ENCODE peak calls at places on chromosome 12, in eight cellular contexts. J is NCI-H1092; V is nephron progenitor cell; B is AML-193; C is GM23338; P is thoracic aorta; O is activated T-cell treated with anti-CD3 and anti-CD28 coated beads, Interleukin-2, amount 50 U/mL, for 4 hours; N is lower lobe of right lung. X is an unnamed sample.
A peak's percentile ranks its signal among the peaks of the same experiment; 100 is the strongest.

GRCh38 chr12:53118771-53119300 is 15.6 kb downstream of the SOAT2 start:
- DNase-seq in N (no peak), B (no peak), P (no peak), O (no peak), J (no peak), C (no peak), V (no peak), X (no peak)

GRCh38 chr12:98644433-98644711 is 216 bp downstream of the IKBIP start:
- DNase-seq in O (no peak), P (no peak), N (no peak), V (no peak), J (no peak), C (no peak), B (no peak), X (peak; percentile 79)

GRCh38 chr12:116558280-116559079 is 701 bp upstream of the MAP1LC3B2 start:
- DNase-seq in J (no peak), O (no peak), V (no peak), C (no peak), P (no peak), N (no peak), B (no peak), X (no peak)

GRCh38 chr12:29762637-29763300 is 21.0 kb downstream of the TMTC1 start:
- DNase-seq in O (no peak), J (no peak), B (no peak), N (no peak), C (no peak), P (no peak), V (no peak), X (no peak)

GRCh38 chr12:124326104-124326503 is 31.2 kb downstream of the RFLNA start:
- DNase-seq in C (peak; percentile 53), N (no peak), V (no peak), J (no peak), O (no peak), P (no peak), B (no peak), X (no peak)

GRCh38 chr12:109544955-109545531 is 28.3 kb downstream of the MMAB start:
- DNase-seq in O (no peak), V (no peak), P (no peak), C (no peak), J (no peak), B (no peak), N (no peak), X (no peak)

GRCh38 chr12:98465950-98466349 is 49.4 kb upstream of the TMPO start:
- DNase-seq in N (no peak), P (no peak), O (no peak), V (no peak), J (no peak), B (no peak), C (no peak), X (no peak)

GRCh38 chr12:42426733-42427132 is 100.8 kb downstream of the PPHLN1 start:
- DNase-seq in C (peak; percentile 60), V (no peak), J (no peak), B (no peak), N (peak; percentile 51), P (no peak), O (no peak), X (peak; percentile 55)

GRCh38 chr12:54017027-54017788 is 8.4 kb downstream of the HOXC8 start:
- DNase-seq in V (peak; percentile 44), P (no peak), N (no peak), C (peak; percentile 71), O (no peak), B (no peak), J (peak; percentile 92), X (peak; percentile 68)

GRCh38 chr12:30753233-30753632 is 1.5 kb downstream of the CAPRIN2 start:
- DNase-seq in V (peak; percentile 28), P (no peak), J (no peak), B (peak; percentile 13), O (peak; percentile 6), N (no peak), C (peak; percentile 68), X (peak; percentile 59)

GRCh38 chr12:50241178-50241577 is 42.1 kb downstream of the LIMA1 start:
- DNase-seq in V (no peak), P (no peak), N (no peak), C (no peak), J (no peak), O (no peak), B (no peak), X (no peak)

GRCh38 chr12:12788675-12789368 is 3.4 kb downstream of the APOLD1 start:
- DNase-seq in P (no peak), C (peak; percentile 90), J (peak; percentile 69), O (peak; percentile 55), B (peak; percentile 83), V (peak; percentile 53), N (no peak), X (peak; percentile 68)

GRCh38 chr12:52380271-52380694 is 5.2 kb downstream of the KRT84 start:
- DNase-seq in P (no peak), J (no peak), O (no peak), C (peak; percentile 54), B (no peak), V (peak; percentile 58), N (peak; percentile 46), X (peak; percentile 81)

GRCh38 chr12:109998904-109999648 is at the start of gene ANKRD13A:
- DNase-seq in J (peak; percentile 74), P (peak; percentile 63), N (peak; percentile 92), V (peak; percentile 81), O (peak; percentile 79), C (peak; percentile 96), B (peak; percentile 83), X (peak; percentile 95)

GRCh38 chr12:42976122-42976521 is 386.6 kb upstream of the PRICKLE1 start:
- DNase-seq in V (no peak), O (no peak), N (no peak), J (no peak), B (no peak), P (no peak), C (no peak), X (no peak)

X was measured in H9.